ENCODE peak calls at places on chromosomes 11 and 22, in four cellular contexts. X, I, Z and W are unnamed samples.
A peak's percentile ranks its signal among the peaks of the same experiment; 100 is the strongest.

GRCh38 chr22:27992294-27993165 is 73.5 kb upstream of the PITPNB start:
- DNase-seq in X (no peak), I (no peak), Z (no peak), W (no peak)

GRCh38 chr11:86577663-86578636 is 94.5 kb downstream of the ME3 start:
- DNase-seq in X (no peak), I (no peak), Z (peak; percentile 81), W (peak; percentile 86)

GRCh38 chr11:9760180-9760550 is 96.3 kb downstream of the SWAP70 start:
- DNase-seq in X (no peak), I (no peak), Z (no peak), W (no peak)

GRCh38 chr11:128692750-128693578 is 908 bp upstream of the FLI1 start:
- DNase-seq in X (no peak), I (peak; percentile 63), Z (no peak), W (no peak)

GRCh38 chr22:37186228-37186996 is 1.6 kb downstream of the C1QTNF6 start:
- DNase-seq in X (peak; percentile 55), I (peak; percentile 85), Z (peak; percentile 64), W (peak; percentile 78)

GRCh38 chr11:103344886-103345285 is 235.7 kb downstream of the DYNC2H1 start:
- DNase-seq in X (no peak), I (no peak), Z (no peak), W (no peak)

GRCh38 chr11:1203505-1204271 is 19.2 kb upstream of the MUC5B start:
- DNase-seq in X (no peak), I (peak; percentile 37), Z (no peak), W (no peak)

GRCh38 chr11:33185756-33186155 is 24.5 kb upstream of the CSTF3 start:
- DNase-seq in X (no peak), I (no peak), Z (no peak), W (no peak)

GRCh38 chr11:61919113-61919840 is 1.9 kb upstream of the RAB3IL1 start:
- DNase-seq in X (no peak), I (no peak), Z (no peak), W (no peak)

GRCh38 chr11:3052109-3052479 is 5.1 kb downstream of the CARS1 start:
- DNase-seq in X (no peak), I (peak; percentile 72), Z (no peak), W (no peak)

GRCh38 chr22:38923463-38924196 is 33.8 kb upstream of the APOBEC3A start:
- DNase-seq in X (no peak), I (peak; percentile 71), Z (peak; percentile 88), W (peak; percentile 86)

GRCh38 chr11:4699697-4700435 is 2.2 kb upstream of the OR51E2 start:
- DNase-seq in X (peak; percentile 45), I (no peak), Z (no peak), W (no peak)

GRCh38 chr11:113329725-113330124 is 15.3 kb downstream of the TTC12 start:
- DNase-seq in X (no peak), I (no peak), Z (no peak), W (no peak)

GRCh38 chr22:19168088-19168890 is 10.2 kb downstream of the SLC25A1 start:
- DNase-seq in X (no peak), I (no peak), Z (no peak), W (no peak)

GRCh38 chr11:112453601-112454577 is 193.2 kb upstream of the PLET1 start:
- DNase-seq in X (no peak), I (peak; percentile 51), Z (peak; percentile 29), W (peak; percentile 30)

GRCh38 chr11:131579932-131580387 is 209.5 kb downstream of the NTM start:
- DNase-seq in X (no peak), I (peak; percentile 61), Z (peak; percentile 7), W (peak; percentile 4)

GRCh38 chr11:65536412-65537295 is 11.8 kb downstream of the SCYL1 start:
- DNase-seq in X (no peak), I (no peak), Z (no peak), W (no peak)

GRCh38 chr11:102416974-102417373 is 35.6 kb downstream of the TMEM123 start:
- DNase-seq in X (no peak), I (no peak), Z (no peak), W (no peak)

GRCh38 chr22:33919591-33920501 is at the start of gene LARGE1:
- DNase-seq in X (no peak), I (peak; percentile 72), Z (peak; percentile 13), W (peak; percentile 11)

GRCh38 chr22:49657275-49657973 is 170.2 kb downstream of the BRD1 start:
- DNase-seq in X (peak; percentile 67), I (no peak), Z (no peak), W (no peak)

GRCh38 chr22:33914699-33915098 is 5.6 kb downstream of the LARGE1 start:
- DNase-seq in X (no peak), I (no peak), Z (no peak), W (no peak)

GRCh38 chr22:23219787-23220484 is 39.6 kb downstream of the BCR start:
- DNase-seq in X (peak; percentile 67), I (no peak), Z (no peak), W (no peak)

GRCh38 chr11:2885017-2885675 is 429 bp downstream of the CDKN1C start:
- DNase-seq in X (no peak), I (peak; percentile 87), Z (no peak), W (no peak)

GRCh38 chr11:7484645-7485044 is 661 bp upstream of the OLFML1 start:
- DNase-seq in X (no peak), I (no peak), Z (no peak), W (no peak)

GRCh38 chr11:81219661-81220060 is 1514.0 kb downstream of the FAM181B start:
- DNase-seq in X (no peak), I (no peak), Z (no peak), W (no peak)

GRCh38 chr22:28369849-28370248 is 309.8 kb downstream of the TTC28 start:
- DNase-seq in X (no peak), I (no peak), Z (no peak), W (no peak)

GRCh38 chr11:66626926-66627325 is 10.5 kb downstream of the RBM14 start:
- DNase-seq in X (no peak), I (no peak), Z (no peak), W (no peak)

GRCh38 chr11:70127653-70128434 is 49.7 kb downstream of the ANO1 start:
- DNase-seq in X (no peak), I (no peak), Z (no peak), W (no peak)

GRCh38 chr22:29964777-29965176 is 81.8 kb downstream of the MTMR3 start:
- DNase-seq in X (no peak), I (no peak), Z (no peak), W (no peak)

GRCh38 chr11:104159356-104159755 is 4.6 kb downstream of the PDGFD start:
- DNase-seq in X (no peak), I (no peak), Z (no peak), W (no peak)

GRCh38 chr11:58905716-58906547 is 33.4 kb upstream of the GLYATL1 start:
- DNase-seq in X (no peak), I (peak; percentile 89), Z (no peak), W (peak; percentile 75)

GRCh38 chr11:132704796-132705375 is 827.4 kb downstream of the OPCML start:
- DNase-seq in X (no peak), I (no peak), Z (peak; percentile 18), W (no peak)

GRCh38 chr11:116217006-116217405 is 555.8 kb downstream of the BUD13 start:
- DNase-seq in X (no peak), I (no peak), Z (peak; percentile 34), W (peak; percentile 48)

GRCh38 chr11:62552465-62552782 is 5.8 kb upstream of the AHNAK start:
- DNase-seq in X (no peak), I (no peak), Z (no peak), W (no peak)

GRCh38 chr11:2480874-2481220 is 36.0 kb downstream of the KCNQ1 start:
- DNase-seq in X (no peak), I (no peak), Z (no peak), W (no peak)

GRCh38 chr11:102497061-102497460 is 33.5 kb downstream of the MMP7 start:
- DNase-seq in X (no peak), I (no peak), Z (no peak), W (no peak)

GRCh38 chr11:12064136-12064953 is 46.0 kb upstream of the MICAL2 start:
- DNase-seq in X (no peak), I (no peak), Z (no peak), W (no peak)

GRCh38 chr11:12064954-12065280 is 45.5 kb upstream of the MICAL2 start:
- DNase-seq in X (no peak), I (no peak), Z (no peak), W (no peak)

GRCh38 chr11:12066056-12066798 is 44.2 kb upstream of the MICAL2 start:
- DNase-seq in X (no peak), I (no peak), Z (peak; percentile 94), W (peak; percentile 81)

GRCh38 chr11:12069053-12069676 is 41.2 kb upstream of the MICAL2 start:
- DNase-seq in X (no peak), I (no peak), Z (peak; percentile 74), W (no peak)

DNA sequence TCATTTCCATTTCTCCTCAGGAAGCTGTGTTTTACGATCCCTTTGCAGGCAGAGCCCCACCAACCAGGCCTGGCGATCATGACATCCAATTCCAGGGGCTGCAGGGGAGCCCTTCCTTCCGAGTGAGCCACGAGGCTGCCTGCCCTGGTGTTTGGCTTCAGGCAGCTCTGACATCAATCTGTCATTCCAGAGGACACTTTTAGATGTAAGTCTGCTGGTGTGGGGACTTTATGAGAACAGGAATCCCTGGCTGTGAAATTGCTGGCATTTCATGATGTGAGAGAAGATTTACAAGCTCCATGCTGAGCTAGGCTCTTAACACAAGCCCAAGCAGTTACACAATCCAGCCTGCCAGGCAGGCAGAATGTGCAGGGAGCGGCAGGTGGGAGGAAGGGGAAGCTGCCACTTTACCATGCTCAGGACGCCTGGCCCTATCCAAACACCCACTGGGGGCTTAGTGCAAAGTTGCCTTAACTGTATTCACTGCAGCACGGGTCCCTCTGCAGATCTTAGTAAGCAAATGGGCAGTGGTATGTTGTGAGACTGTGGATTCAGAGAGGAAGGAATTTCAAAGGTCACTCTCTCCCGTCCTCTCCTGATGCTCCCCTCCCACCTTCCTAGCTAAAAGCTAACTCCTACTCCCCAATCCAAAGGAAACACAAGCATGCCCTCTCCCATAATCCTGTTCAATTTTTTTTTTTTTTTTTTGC is 43.4 kb upstream of the MICAL2 start:
- DNase-seq in X (no peak), I (no peak), Z (peak; percentile 50), W (peak; percentile 93)
- TF ChIP-seq PBX3 in X (no peak), I (no peak), Z (no peak), W (no peak)

DNA sequence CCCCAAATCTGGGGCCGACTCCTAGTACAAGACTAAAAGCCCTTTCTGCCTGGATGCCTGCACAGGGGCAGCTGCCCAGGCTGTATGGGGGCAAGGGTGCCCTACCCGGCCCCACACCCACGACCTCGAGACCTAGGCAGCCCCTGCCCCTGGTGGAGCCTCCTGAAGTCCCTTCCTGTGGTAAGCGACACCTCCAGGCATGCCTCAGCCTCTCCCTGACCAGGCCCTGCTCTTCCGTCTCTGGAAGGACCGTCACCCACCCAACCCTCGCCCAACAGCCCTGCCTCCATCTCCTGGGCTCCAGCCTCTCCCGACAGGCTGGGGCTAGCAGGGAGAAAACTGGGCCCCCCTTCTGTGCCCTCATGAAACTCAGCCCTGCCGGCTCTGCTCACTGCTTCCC is 22.8 kb upstream of the PPARA start:
- DNase-seq in X (no peak), I (no peak), Z (no peak), W (no peak)
- TF ChIP-seq REST in X (no peak), I (no peak), Z (no peak), W (no peak)

GRCh38 chr11:74220376-74220775 is 49.3 kb downstream of the PPME1 start:
- DNase-seq in X (no peak), I (peak; percentile 37), Z (no peak), W (no peak)
- TF ChIP-seq PBX3 in X (no peak), I (peak; percentile 10), Z (no peak), W (no peak)

DNA sequence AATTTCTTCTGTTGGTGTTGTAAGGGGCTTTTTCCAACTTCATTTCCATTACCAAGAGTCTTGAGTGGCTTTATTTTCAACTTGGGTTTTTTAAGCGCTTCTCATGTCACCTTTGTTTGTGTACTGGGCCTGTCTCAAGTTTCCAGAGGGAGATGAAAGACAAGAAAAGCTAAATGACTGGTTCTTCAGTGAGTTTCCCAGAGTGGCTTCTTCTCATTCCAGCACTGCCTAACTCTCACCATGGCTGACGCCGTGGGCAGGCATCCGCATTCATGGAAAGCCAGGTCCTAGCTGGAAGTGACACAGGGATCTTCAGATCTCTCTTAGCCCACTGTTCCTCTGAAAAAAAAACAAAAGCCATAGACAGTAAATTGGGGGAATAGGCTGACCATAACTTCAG is 28.6 kb downstream of the MARK2 start:
- DNase-seq in X (no peak), I (no peak), Z (no peak), W (no peak)
- TF ChIP-seq REST in X (no peak), I (no peak), Z (no peak), W (no peak)